ENCODE peak calls at places on chromosomes 3 and 15, in ten cellular contexts. One of them, this sample, is unnamed.

GRCh38 chr3:45199837-45200648 is 26.0 kb downstream of the TMEM158 start:
- DNase-seq in lower leg skin: no peak
- DNase-seq in uterus: no peak
- DNase-seq in astrocyte: peak
- DNase-seq in HCT116: peak
- DNase-seq in heart right ventricle: no peak
- DNase-seq in fibroblast of mammary gland: peak
- DNase-seq in transverse colon: peak
- DNase-seq in AG04450: no peak
- DNase-seq in A549: peak
- DNase-seq in this sample: no peak

GRCh38 chr3:111244760-111245159 is 173.1 kb downstream of the NECTIN3 start:
- DNase-seq in lower leg skin: no peak
- DNase-seq in uterus: no peak
- DNase-seq in astrocyte: no peak
- DNase-seq in HCT116: no peak
- DNase-seq in heart right ventricle: no peak
- DNase-seq in fibroblast of mammary gland: no peak
- DNase-seq in transverse colon: no peak
- DNase-seq in AG04450: no peak
- DNase-seq in A549: no peak
- DNase-seq in this sample: no peak

GRCh38 chr15:57376695-57377477 is 581 bp downstream of the CGNL1 start:
- DNase-seq in lower leg skin: peak
- DNase-seq in uterus: peak
- DNase-seq in astrocyte: no peak
- DNase-seq in HCT116: no peak
- DNase-seq in heart right ventricle: peak
- DNase-seq in fibroblast of mammary gland: no peak
- DNase-seq in transverse colon: no peak
- DNase-seq in AG04450: no peak
- DNase-seq in A549: peak
- DNase-seq in this sample: no peak

GRCh38 chr3:122397136-122397645 is 13.2 kb downstream of the FAM162A start:
- DNase-seq in lower leg skin: no peak
- DNase-seq in uterus: no peak
- DNase-seq in astrocyte: peak
- DNase-seq in HCT116: no peak
- DNase-seq in heart right ventricle: no peak
- DNase-seq in fibroblast of mammary gland: no peak
- DNase-seq in transverse colon: no peak
- DNase-seq in AG04450: no peak
- DNase-seq in A549: no peak
- DNase-seq in this sample: no peak

GRCh38 chr3:29183346-29184087 is 97.4 kb upstream of the RBMS3 start:
- DNase-seq in lower leg skin: no peak
- DNase-seq in uterus: no peak
- DNase-seq in astrocyte: peak
- DNase-seq in HCT116: no peak
- DNase-seq in heart right ventricle: no peak
- DNase-seq in fibroblast of mammary gland: peak
- DNase-seq in transverse colon: no peak
- DNase-seq in AG04450: no peak
- DNase-seq in A549: no peak
- DNase-seq in this sample: no peak

GRCh38 chr3:12471228-12471627 is 13.1 kb upstream of the TSEN2 start:
- DNase-seq in lower leg skin: no peak
- DNase-seq in uterus: no peak
- DNase-seq in astrocyte: no peak
- DNase-seq in HCT116: peak
- DNase-seq in heart right ventricle: no peak
- DNase-seq in fibroblast of mammary gland: no peak
- DNase-seq in transverse colon: peak
- DNase-seq in AG04450: no peak
- DNase-seq in A549: peak
- DNase-seq in this sample: no peak

GRCh38 chr3:58010562-58010961 is 2.3 kb downstream of the FLNB start:
- DNase-seq in lower leg skin: no peak
- DNase-seq in uterus: no peak
- DNase-seq in astrocyte: no peak
- DNase-seq in HCT116: no peak
- DNase-seq in heart right ventricle: no peak
- DNase-seq in fibroblast of mammary gland: no peak
- DNase-seq in transverse colon: peak
- DNase-seq in AG04450: no peak
- DNase-seq in A549: no peak
- DNase-seq in this sample: no peak

GRCh38 chr3:190064112-190064511 is 56.6 kb downstream of the P3H2 start:
- DNase-seq in lower leg skin: no peak
- DNase-seq in uterus: no peak
- DNase-seq in astrocyte: peak
- DNase-seq in HCT116: peak
- DNase-seq in heart right ventricle: no peak
- DNase-seq in fibroblast of mammary gland: peak
- DNase-seq in transverse colon: peak
- DNase-seq in AG04450: peak
- DNase-seq in A549: peak
- DNase-seq in this sample: no peak

GRCh38 chr3:127368186-127369032 is 80.6 kb upstream of the PRR20G start:
- DNase-seq in lower leg skin: no peak
- DNase-seq in uterus: no peak
- DNase-seq in astrocyte: no peak
- DNase-seq in HCT116: no peak
- DNase-seq in heart right ventricle: no peak
- DNase-seq in fibroblast of mammary gland: no peak
- DNase-seq in transverse colon: no peak
- DNase-seq in AG04450: no peak
- DNase-seq in A549: no peak
- DNase-seq in this sample: peak

GRCh38 chr15:64883997-64884511 is 27.6 kb upstream of the ANKDD1A start:
- DNase-seq in lower leg skin: peak
- DNase-seq in uterus: peak
- DNase-seq in astrocyte: peak
- DNase-seq in HCT116: no peak
- DNase-seq in heart right ventricle: peak
- DNase-seq in fibroblast of mammary gland: peak
- DNase-seq in transverse colon: peak
- DNase-seq in AG04450: peak
- DNase-seq in A549: peak
- DNase-seq in this sample: no peak

GRCh38 chr15:74133071-74133702 is 2.8 kb downstream of the ISLR2 start:
- DNase-seq in lower leg skin: no peak
- DNase-seq in uterus: no peak
- DNase-seq in astrocyte: no peak
- DNase-seq in HCT116: no peak
- DNase-seq in heart right ventricle: peak
- DNase-seq in fibroblast of mammary gland: no peak
- DNase-seq in transverse colon: no peak
- DNase-seq in AG04450: no peak
- DNase-seq in A549: no peak
- DNase-seq in this sample: no peak

GRCh38 chr15:74135041-74135565 is 4.7 kb downstream of the ISLR2 start:
- DNase-seq in lower leg skin: no peak
- DNase-seq in uterus: no peak
- DNase-seq in astrocyte: no peak
- DNase-seq in HCT116: no peak
- DNase-seq in heart right ventricle: peak
- DNase-seq in fibroblast of mammary gland: no peak
- DNase-seq in transverse colon: no peak
- DNase-seq in AG04450: no peak
- DNase-seq in A549: no peak
- DNase-seq in this sample: no peak

GRCh38 chr15:74133703-74134386 is 3.5 kb downstream of the ISLR2 start:
- DNase-seq in lower leg skin: no peak
- DNase-seq in uterus: no peak
- DNase-seq in astrocyte: no peak
- DNase-seq in HCT116: no peak
- DNase-seq in heart right ventricle: peak
- DNase-seq in fibroblast of mammary gland: no peak
- DNase-seq in transverse colon: no peak
- DNase-seq in AG04450: no peak
- DNase-seq in A549: no peak
- DNase-seq in this sample: no peak

GRCh38 chr15:74132681-74133070 is 2.3 kb downstream of the ISLR2 start:
- DNase-seq in lower leg skin: no peak
- DNase-seq in uterus: no peak
- DNase-seq in astrocyte: no peak
- DNase-seq in HCT116: no peak
- DNase-seq in heart right ventricle: peak
- DNase-seq in fibroblast of mammary gland: no peak
- DNase-seq in transverse colon: no peak
- DNase-seq in AG04450: no peak
- DNase-seq in A549: no peak
- DNase-seq in this sample: no peak

GRCh38 chr15:74134387-74135027 is 4.1 kb downstream of the ISLR2 start:
- DNase-seq in lower leg skin: no peak
- DNase-seq in uterus: no peak
- DNase-seq in astrocyte: no peak
- DNase-seq in HCT116: no peak
- DNase-seq in heart right ventricle: peak
- DNase-seq in fibroblast of mammary gland: no peak
- DNase-seq in transverse colon: peak
- DNase-seq in AG04450: no peak
- DNase-seq in A549: no peak
- DNase-seq in this sample: no peak
- TF ChIP-seq CTCF in lower leg skin: no peak
- TF ChIP-seq CTCF in uterus: no peak
- TF ChIP-seq CTCF in astrocyte: no peak
- TF ChIP-seq CTCF in HCT116: peak
- TF ChIP-seq CTCF in heart right ventricle: peak
- TF ChIP-seq CTCF in fibroblast of mammary gland: peak
- TF ChIP-seq CTCF in transverse colon: peak
- TF ChIP-seq CTCF in AG04450: peak
- TF ChIP-seq CTCF in A549: peak
- TF ChIP-seq CTCF in this sample: no peak

GRCh38 chr3:15959434-15959811 is 161.6 kb upstream of the ANKRD28 start:
- DNase-seq in lower leg skin: no peak
- DNase-seq in uterus: no peak
- DNase-seq in astrocyte: peak
- DNase-seq in HCT116: no peak
- DNase-seq in heart right ventricle: no peak
- DNase-seq in fibroblast of mammary gland: peak
- DNase-seq in transverse colon: no peak
- DNase-seq in AG04450: no peak
- DNase-seq in A549: no peak
- DNase-seq in this sample: no peak

GRCh38 chr3:15958692-15959433 is 161.1 kb upstream of the ANKRD28 start:
- DNase-seq in lower leg skin: no peak
- DNase-seq in uterus: no peak
- DNase-seq in astrocyte: peak
- DNase-seq in HCT116: no peak
- DNase-seq in heart right ventricle: no peak
- DNase-seq in fibroblast of mammary gland: peak
- DNase-seq in transverse colon: no peak
- DNase-seq in AG04450: no peak
- DNase-seq in A549: no peak
- DNase-seq in this sample: no peak

GRCh38 chr3:15953841-15954240 is 156.1 kb upstream of the ANKRD28 start:
- DNase-seq in lower leg skin: no peak
- DNase-seq in uterus: no peak
- DNase-seq in astrocyte: no peak
- DNase-seq in HCT116: peak
- DNase-seq in heart right ventricle: no peak
- DNase-seq in fibroblast of mammary gland: no peak
- DNase-seq in transverse colon: no peak
- DNase-seq in AG04450: no peak
- DNase-seq in A549: no peak
- DNase-seq in this sample: no peak

GRCh38 chr3:15952543-15953175 is 154.9 kb upstream of the ANKRD28 start:
- DNase-seq in lower leg skin: no peak
- DNase-seq in uterus: no peak
- DNase-seq in astrocyte: peak
- DNase-seq in HCT116: no peak
- DNase-seq in heart right ventricle: no peak
- DNase-seq in fibroblast of mammary gland: peak
- DNase-seq in transverse colon: no peak
- DNase-seq in AG04450: no peak
- DNase-seq in A549: no peak
- DNase-seq in this sample: no peak

GRCh38 chr3:15955968-15956367 is 158.2 kb upstream of the ANKRD28 start:
- DNase-seq in lower leg skin: no peak
- DNase-seq in uterus: no peak
- DNase-seq in astrocyte: no peak
- DNase-seq in HCT116: no peak
- DNase-seq in heart right ventricle: no peak
- DNase-seq in fibroblast of mammary gland: peak
- DNase-seq in transverse colon: no peak
- DNase-seq in AG04450: no peak
- DNase-seq in A549: no peak
- DNase-seq in this sample: no peak
- H3K4me3 ChIP-seq in lower leg skin: no peak
- H3K4me3 ChIP-seq in uterus: no peak
- H3K4me3 ChIP-seq in astrocyte: no peak
- H3K4me3 ChIP-seq in HCT116: no peak
- H3K4me3 ChIP-seq in heart right ventricle: no peak
- H3K4me3 ChIP-seq in fibroblast of mammary gland: no peak
- H3K4me3 ChIP-seq in transverse colon: no peak
- H3K4me3 ChIP-seq in AG04450: no peak
- H3K4me3 ChIP-seq in A549: no peak
- H3K4me3 ChIP-seq in this sample: no peak

GRCh38 chr3:49566312-49566711 is 12.0 kb downstream of the BSN start:
- DNase-seq in lower leg skin: no peak
- DNase-seq in uterus: no peak
- DNase-seq in astrocyte: peak
- DNase-seq in HCT116: peak
- DNase-seq in heart right ventricle: no peak
- DNase-seq in fibroblast of mammary gland: peak
- DNase-seq in transverse colon: no peak
- DNase-seq in AG04450: no peak
- DNase-seq in A549: no peak
- DNase-seq in this sample: no peak
- TF ChIP-seq CTCF in lower leg skin: no peak
- TF ChIP-seq CTCF in uterus: no peak
- TF ChIP-seq CTCF in astrocyte: no peak
- TF ChIP-seq CTCF in HCT116: peak
- TF ChIP-seq CTCF in heart right ventricle: peak
- TF ChIP-seq CTCF in fibroblast of mammary gland: peak
- TF ChIP-seq CTCF in transverse colon: no peak
- TF ChIP-seq CTCF in AG04450: peak
- TF ChIP-seq CTCF in A549: peak
- TF ChIP-seq CTCF in this sample: no peak

DNA sequence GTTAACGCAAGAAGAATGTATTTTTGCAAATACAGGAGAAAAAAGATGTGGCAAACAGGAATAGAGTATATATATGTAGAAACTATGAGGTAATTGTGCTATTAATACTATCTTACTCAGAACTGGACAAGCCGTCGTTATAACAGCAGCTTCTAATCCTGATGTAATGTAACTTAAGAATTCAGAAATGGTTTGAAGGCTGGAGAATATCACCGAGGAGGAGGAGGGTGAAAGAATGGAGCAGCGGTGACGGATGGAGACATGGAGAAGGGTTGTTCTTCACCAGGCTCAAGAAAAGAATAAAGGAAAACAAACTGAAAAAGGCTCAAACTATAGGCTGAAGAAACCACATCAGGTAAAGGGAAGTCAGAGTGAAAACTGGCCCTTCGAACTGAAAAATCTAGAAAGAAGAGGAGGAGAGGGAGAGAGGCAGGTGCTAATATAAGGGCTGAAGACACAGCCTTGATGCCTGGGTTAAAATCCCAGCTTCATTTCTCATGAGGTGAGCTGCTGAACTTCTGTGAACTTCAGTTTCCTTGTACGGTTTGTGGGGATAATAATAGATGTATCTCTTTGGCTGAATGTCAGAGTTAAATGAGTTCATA is 44.0 kb downstream of the GOLIM4 start:
- DNase-seq in lower leg skin: no peak
- DNase-seq in uterus: no peak
- DNase-seq in astrocyte: peak
- DNase-seq in HCT116: no peak
- DNase-seq in heart right ventricle: no peak
- DNase-seq in fibroblast of mammary gland: peak
- DNase-seq in transverse colon: no peak
- DNase-seq in AG04450: no peak
- DNase-seq in A549: no peak
- DNase-seq in this sample: no peak
- H3K4me3 ChIP-seq in lower leg skin: no peak
- H3K4me3 ChIP-seq in uterus: no peak
- H3K4me3 ChIP-seq in astrocyte: no peak
- H3K4me3 ChIP-seq in HCT116: no peak
- H3K4me3 ChIP-seq in heart right ventricle: no peak
- H3K4me3 ChIP-seq in fibroblast of mammary gland: no peak
- H3K4me3 ChIP-seq in transverse colon: no peak
- H3K4me3 ChIP-seq in AG04450: peak
- H3K4me3 ChIP-seq in A549: no peak
- H3K4me3 ChIP-seq in this sample: peak

This sample was measured in coronary artery.